ENCODE peak calls at places on chromosomes 2 and 18, in five cellular contexts. Y, E, U, G and T are unnamed samples.

GRCh38 chr2:11701831-11702301 is 31.9 kb upstream of the NTSR2 start:
- DNase-seq in Y (no peak), U (peak; percentile 66), G (no peak), E (no peak), T (no peak)

GRCh38 chr2:95068256-95068655 is 42.7 kb downstream of the MAL start:
- DNase-seq in Y (no peak), E (no peak), U (no peak), G (no peak), T (no peak)

GRCh38 chr2:62826141-62826540 is 120.6 kb downstream of the EHBP1 start:
- DNase-seq in G (peak; percentile 25), E (no peak), Y (no peak), U (peak; percentile 65), T (no peak)

GRCh38 chr2:241857041-241857541 is 1.6 kb downstream of the PDCD1 start:
- DNase-seq in G (no peak), U (no peak), E (no peak), Y (no peak), T (no peak)

GRCh38 chr18:62912885-62913284 is 197.5 kb downstream of the PHLPP1 start:
- DNase-seq in Y (no peak), G (no peak), U (no peak), E (no peak), T (no peak)

GRCh38 chr2:80410346-80410745 is 105.8 kb upstream of the LRRTM1 start:
- DNase-seq in G (no peak), E (no peak), U (no peak), Y (no peak), T (no peak)

GRCh38 chr2:70941186-70941585 is 5.5 kb downstream of the ATP6V1B1 start:
- DNase-seq in E (no peak), U (no peak), Y (no peak), G (no peak), T (no peak)

GRCh38 chr2:26988165-26988879 is 17.9 kb downstream of the MAPRE3 start:
- DNase-seq in E (peak; percentile 66), G (peak; percentile 85), Y (no peak), U (peak; percentile 86), T (no peak)

GRCh38 chr2:207240649-207241048 is 74.9 kb upstream of the KLF7 start:
- DNase-seq in G (no peak), Y (no peak), E (no peak), U (no peak), T (no peak)

GRCh38 chr18:63237911-63238710 is 81.5 kb downstream of the BCL2 start:
- DNase-seq in U (peak; percentile 85), Y (peak; percentile 67), E (peak; percentile 96), G (peak; percentile 92), T (no peak)

GRCh38 chr2:61582191-61582590 is 44.0 kb upstream of the XPO1 start:
- DNase-seq in E (no peak), U (no peak), Y (no peak), G (no peak), T (no peak)

GRCh38 chr2:225920621-225921020 is 521.1 kb downstream of the NYAP2 start:
- DNase-seq in G (no peak), Y (no peak), U (no peak), E (no peak), T (no peak)

GRCh38 chr2:234993547-234993981 is 41.7 kb downstream of the SH3BP4 start:
- DNase-seq in Y (no peak), U (no peak), G (no peak), E (no peak), T (peak; percentile 69)

GRCh38 chr18:9066817-9067306 is 35.6 kb upstream of the NDUFV2 start:
- DNase-seq in U (no peak), E (no peak), G (no peak), Y (no peak), T (peak; percentile 87)

GRCh38 chr18:44887227-44887631 is 206.5 kb downstream of the SETBP1 start:
- DNase-seq in G (peak; percentile 88), U (peak; percentile 2), Y (no peak), E (no peak), T (no peak)

GRCh38 chr2:203891474-203891873 is 23.9 kb downstream of the CTLA4 start:
- DNase-seq in G (peak; percentile 19), Y (no peak), U (no peak), E (no peak), T (no peak)

GRCh38 chr2:238155051-238155760 is 3.6 kb upstream of the ERFE start:
- DNase-seq in Y (no peak), U (peak; percentile 92), E (peak; percentile 88), G (no peak), T (no peak)

GRCh38 chr18:46761054-46761769 is 4.4 kb upstream of the ST8SIA5 start:
- DNase-seq in G (no peak), E (no peak), Y (no peak), U (no peak), T (no peak)

GRCh38 chr2:154439156-154439555 is 259.3 kb upstream of the KCNJ3 start:
- DNase-seq in E (no peak), U (no peak), Y (peak; percentile 13), G (peak; percentile 24), T (no peak)

GRCh38 chr2:19349911-19350677 is 8.3 kb downstream of the OSR1 start:
- DNase-seq in U (no peak), G (peak; percentile 39), Y (peak; percentile 27), E (peak; percentile 20), T (peak; percentile 8)

DNA sequence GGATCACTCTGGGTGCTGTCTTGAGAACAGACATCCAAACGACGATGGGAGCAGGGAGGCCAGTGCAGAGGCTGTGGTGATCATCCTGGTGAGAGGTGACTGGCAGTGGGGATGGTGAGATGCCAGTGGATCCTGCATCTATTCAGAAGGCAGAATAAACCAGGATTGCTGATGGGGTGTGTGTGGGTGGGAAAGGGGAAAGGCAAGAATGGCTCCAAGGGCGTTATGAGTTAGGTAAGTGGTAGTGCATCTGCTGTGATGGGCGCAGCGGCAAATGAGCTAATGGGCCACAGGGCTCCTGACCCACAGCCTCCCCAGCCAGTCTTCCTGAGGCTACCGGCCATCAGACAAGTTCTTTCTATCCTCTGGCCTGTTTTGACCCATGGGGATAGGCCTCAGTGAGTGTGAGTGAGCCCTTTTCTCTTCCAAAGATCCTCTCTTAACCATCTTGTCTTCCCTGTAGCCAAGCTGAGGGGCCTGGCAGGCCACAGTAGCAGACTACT is 29.6 kb downstream of the SERTAD2 start:
- DNase-seq in E (no peak), G (no peak), U (no peak), Y (no peak), T (no peak)
- H3K27ac ChIP-seq in E (no peak overlapping the region), G (no peak overlapping the region), U (no peak overlapping the region), Y (no peak overlapping the region), T (no peak overlapping the region)

GRCh38 chr18:42620585-42620984 is 494.9 kb downstream of the RIT2 start:
- DNase-seq in G (no peak), Y (no peak), E (no peak), U (no peak), T (no peak)

GRCh38 chr18:42617086-42617725 is 498.3 kb downstream of the RIT2 start:
- DNase-seq in U (no peak), E (no peak), Y (no peak), G (no peak), T (no peak)

GRCh38 chr18:42614619-42615293 is 500.7 kb downstream of the RIT2 start:
- DNase-seq in Y (no peak), G (no peak), E (no peak), U (no peak), T (no peak)

DNA sequence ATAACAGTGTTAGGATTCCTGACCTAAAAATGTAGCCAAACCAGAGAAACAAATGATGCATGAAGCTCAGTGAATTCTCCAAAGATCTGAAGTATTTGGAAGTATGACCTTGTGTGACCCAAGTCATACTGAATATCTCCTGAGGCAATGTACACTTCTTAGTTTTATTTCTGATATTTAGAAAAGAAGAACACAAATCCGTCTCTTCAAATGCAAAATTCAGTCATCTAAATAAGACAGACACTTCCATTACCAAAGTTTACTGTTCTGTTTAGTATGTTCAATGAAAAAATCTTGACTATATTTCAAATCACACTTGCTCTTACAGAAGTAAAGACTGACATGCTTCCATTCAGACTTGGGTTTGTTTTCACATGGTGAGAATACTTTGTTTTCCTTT is 495.7 kb downstream of the RIT2 start:
- DNase-seq in E (no peak), G (no peak), U (no peak), Y (no peak), T (no peak)
- H3K4me2 ChIP-seq in E (no peak overlapping the region), G (no peak overlapping the region), U (no peak overlapping the region), Y (no peak overlapping the region), T (no peak overlapping the region)

DNA sequence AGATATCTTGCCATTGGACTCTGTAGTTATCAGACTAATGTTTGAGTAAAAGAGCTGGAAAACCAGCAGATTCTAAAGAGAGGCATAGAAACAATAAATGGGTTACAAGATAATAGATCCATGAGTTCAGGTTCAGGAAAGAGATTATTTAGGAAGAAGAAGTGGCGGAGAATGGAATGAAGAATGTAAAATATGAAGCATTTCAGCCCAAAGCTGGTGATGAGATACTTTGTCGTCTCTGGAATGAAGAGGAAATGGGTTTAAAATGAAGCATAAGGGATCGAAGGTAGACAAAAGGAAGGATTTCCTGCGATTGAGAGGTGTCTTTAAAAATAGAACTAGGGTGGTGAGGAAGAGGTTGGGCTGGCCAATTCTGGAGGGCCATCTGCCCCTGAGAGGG is 36.6 kb downstream of the BCL11A start:
- DNase-seq in G (no peak), U (no peak), Y (no peak), E (no peak), T (no peak)
- H2AFZ ChIP-seq in G (peak overlapping the region; percentile 85), U (no peak overlapping the region), Y (no peak overlapping the region), E (no peak overlapping the region), T (no peak overlapping the region)

GRCh38 chr2:75055820-75056675 is 97.6 kb downstream of the POLE4 start:
- DNase-seq in Y (no peak), G (peak; percentile 75), E (no peak), U (peak; percentile 38), T (no peak)
- H3K27ac ChIP-seq in Y (no peak overlapping the region), G (peak overlapping the region; percentile 65), E (no peak overlapping the region), U (no peak overlapping the region), T (no peak overlapping the region)

GRCh38 chr18:36770315-36770946 is 58.4 kb downstream of the TPGS2 start:
- DNase-seq in Y (no peak), E (no peak), G (peak; percentile 20), U (no peak), T (no peak)
- H3K4me2 ChIP-seq in Y (no peak overlapping the region), E (no peak overlapping the region), G (no peak overlapping the region), U (no peak overlapping the region), T (no peak overlapping the region)